ENCODE peak calls at places on chromosomes 3 and 15, in six cellular contexts. One of them, this sample, is unnamed.

GRCh38 chr3:114764056-114764492 is 383.0 kb downstream of the ZBTB20 start:
- DNase-seq in lower lobe of right lung: no peak
- DNase-seq in spleen: no peak
- DNase-seq in cardiac muscle cell: no peak
- DNase-seq in PC-9: no peak
- DNase-seq in adrenal gland: no peak
- DNase-seq in this sample: no peak

GRCh38 chr3:108132727-108133373 is 42.0 kb upstream of the CD47 start:
- DNase-seq in lower lobe of right lung: no peak
- DNase-seq in spleen: no peak
- DNase-seq in cardiac muscle cell: no peak
- DNase-seq in PC-9: peak; percentile 19
- DNase-seq in adrenal gland: no peak
- DNase-seq in this sample: no peak

GRCh38 chr3:69853033-69853432 is 113.8 kb downstream of the MITF start:
- DNase-seq in lower lobe of right lung: no peak
- DNase-seq in spleen: no peak
- DNase-seq in cardiac muscle cell: no peak
- DNase-seq in PC-9: no peak
- DNase-seq in adrenal gland: no peak
- DNase-seq in this sample: no peak

GRCh38 chr3:50237754-50238548 is 1.9 kb downstream of the GNAI2 start:
- DNase-seq in lower lobe of right lung: peak; percentile 95
- DNase-seq in spleen: peak; percentile 99
- DNase-seq in cardiac muscle cell: peak; percentile 86
- DNase-seq in PC-9: peak; percentile 73
- DNase-seq in adrenal gland: peak; percentile 86
- DNase-seq in this sample: peak; percentile 80

GRCh38 chr3:134249935-134250716 is 533 bp downstream of the RYK start:
- DNase-seq in lower lobe of right lung: peak; percentile 78
- DNase-seq in spleen: peak; percentile 93
- DNase-seq in cardiac muscle cell: peak; percentile 72
- DNase-seq in PC-9: peak; percentile 77
- DNase-seq in adrenal gland: peak; percentile 65
- DNase-seq in this sample: peak; percentile 62

GRCh38 chr3:191397771-191398170 is 63.2 kb upstream of the PYDC2 start:
- DNase-seq in lower lobe of right lung: no peak
- DNase-seq in spleen: no peak
- DNase-seq in cardiac muscle cell: no peak
- DNase-seq in PC-9: no peak
- DNase-seq in adrenal gland: no peak
- DNase-seq in this sample: no peak

GRCh38 chr3:110773413-110773954 is 298.1 kb upstream of the NECTIN3 start:
- DNase-seq in lower lobe of right lung: no peak
- DNase-seq in spleen: no peak
- DNase-seq in cardiac muscle cell: no peak
- DNase-seq in PC-9: no peak
- DNase-seq in adrenal gland: no peak
- DNase-seq in this sample: peak; percentile 76

GRCh38 chr3:151503074-151503473 is 42.2 kb upstream of the IGSF10 start:
- DNase-seq in lower lobe of right lung: no peak
- DNase-seq in spleen: no peak
- DNase-seq in cardiac muscle cell: no peak
- DNase-seq in PC-9: no peak
- DNase-seq in adrenal gland: no peak
- DNase-seq in this sample: no peak

GRCh38 chr15:37093480-37094410 is 6.6 kb downstream of the MEIS2 start:
- DNase-seq in lower lobe of right lung: no peak
- DNase-seq in spleen: no peak
- DNase-seq in cardiac muscle cell: no peak
- DNase-seq in PC-9: no peak
- DNase-seq in adrenal gland: no peak
- DNase-seq in this sample: no peak

GRCh38 chr15:93082861-93083260 is 6.2 kb downstream of the RGMA start:
- DNase-seq in lower lobe of right lung: no peak
- DNase-seq in spleen: no peak
- DNase-seq in cardiac muscle cell: no peak
- DNase-seq in PC-9: no peak
- DNase-seq in adrenal gland: no peak
- DNase-seq in this sample: no peak

GRCh38 chr15:88630798-88631463 is 7.9 kb upstream of the ISG20 start:
- DNase-seq in lower lobe of right lung: no peak
- DNase-seq in spleen: peak; percentile 70
- DNase-seq in cardiac muscle cell: no peak
- DNase-seq in PC-9: no peak
- DNase-seq in adrenal gland: no peak
- DNase-seq in this sample: no peak

GRCh38 chr15:81825136-81825535 is 220.7 kb downstream of the MEX3B start:
- DNase-seq in lower lobe of right lung: no peak
- DNase-seq in spleen: no peak
- DNase-seq in cardiac muscle cell: no peak
- DNase-seq in PC-9: no peak
- DNase-seq in adrenal gland: no peak
- DNase-seq in this sample: no peak

GRCh38 chr3:102060814-102061213 is 211.5 kb downstream of the NFKBIZ start:
- DNase-seq in lower lobe of right lung: no peak
- DNase-seq in spleen: no peak
- DNase-seq in cardiac muscle cell: no peak
- DNase-seq in PC-9: no peak
- DNase-seq in adrenal gland: no peak
- DNase-seq in this sample: no peak

GRCh38 chr3:29099296-29099695 is 181.6 kb upstream of the RBMS3 start:
- DNase-seq in lower lobe of right lung: no peak
- DNase-seq in spleen: no peak
- DNase-seq in cardiac muscle cell: peak; percentile 23
- DNase-seq in PC-9: no peak
- DNase-seq in adrenal gland: no peak
- DNase-seq in this sample: no peak

GRCh38 chr15:59866642-59867041 is 137.5 kb upstream of the FOXB1 start:
- DNase-seq in lower lobe of right lung: no peak
- DNase-seq in spleen: no peak
- DNase-seq in cardiac muscle cell: no peak
- DNase-seq in PC-9: no peak
- DNase-seq in adrenal gland: no peak
- DNase-seq in this sample: no peak

GRCh38 chr15:73922186-73923151 is 3.8 kb upstream of the LOXL1 start:
- DNase-seq in lower lobe of right lung: peak; percentile 43
- DNase-seq in spleen: peak; percentile 73
- DNase-seq in cardiac muscle cell: peak; percentile 69
- DNase-seq in PC-9: no peak
- DNase-seq in adrenal gland: no peak
- DNase-seq in this sample: peak; percentile 12

GRCh38 chr3:64673159-64673715 is 14.6 kb downstream of the ADAMTS9 start:
- DNase-seq in lower lobe of right lung: no peak
- DNase-seq in spleen: no peak
- DNase-seq in cardiac muscle cell: no peak
- DNase-seq in PC-9: no peak
- DNase-seq in adrenal gland: no peak
- DNase-seq in this sample: no peak

GRCh38 chr3:8891774-8892173 is 71.5 kb downstream of the RAD18 start:
- DNase-seq in lower lobe of right lung: no peak
- DNase-seq in spleen: no peak
- DNase-seq in cardiac muscle cell: no peak
- DNase-seq in PC-9: no peak
- DNase-seq in adrenal gland: no peak
- DNase-seq in this sample: no peak

GRCh38 chr3:123725652-123726400 is 141.0 kb upstream of the HACD2 start:
- DNase-seq in lower lobe of right lung: no peak
- DNase-seq in spleen: no peak
- DNase-seq in cardiac muscle cell: no peak
- DNase-seq in PC-9: no peak
- DNase-seq in adrenal gland: no peak
- DNase-seq in this sample: no peak

GRCh38 chr15:41851755-41852370 is 13.2 kb downstream of the PLA2G4B start:
- DNase-seq in lower lobe of right lung: no peak
- DNase-seq in spleen: no peak
- DNase-seq in cardiac muscle cell: no peak
- DNase-seq in PC-9: no peak
- DNase-seq in adrenal gland: no peak
- DNase-seq in this sample: no peak

GRCh38 chr3:194755689-194756459 is 70.2 kb downstream of the FAM43A start:
- DNase-seq in lower lobe of right lung: no peak
- DNase-seq in spleen: no peak
- DNase-seq in cardiac muscle cell: no peak
- DNase-seq in PC-9: no peak
- DNase-seq in adrenal gland: no peak
- DNase-seq in this sample: no peak

GRCh38 chr3:63349583-63350177 is 71.6 kb downstream of the SYNPR start:
- DNase-seq in lower lobe of right lung: peak; percentile 48
- DNase-seq in spleen: no peak
- DNase-seq in cardiac muscle cell: peak; percentile 80
- DNase-seq in PC-9: peak; percentile 20
- DNase-seq in adrenal gland: peak; percentile 73
- DNase-seq in this sample: peak; percentile 57

GRCh38 chr3:48125886-48126622 is 62.2 kb downstream of the CDC25A start:
- DNase-seq in lower lobe of right lung: no peak
- DNase-seq in spleen: no peak
- DNase-seq in cardiac muscle cell: no peak
- DNase-seq in PC-9: no peak
- DNase-seq in adrenal gland: no peak
- DNase-seq in this sample: no peak

DNA sequence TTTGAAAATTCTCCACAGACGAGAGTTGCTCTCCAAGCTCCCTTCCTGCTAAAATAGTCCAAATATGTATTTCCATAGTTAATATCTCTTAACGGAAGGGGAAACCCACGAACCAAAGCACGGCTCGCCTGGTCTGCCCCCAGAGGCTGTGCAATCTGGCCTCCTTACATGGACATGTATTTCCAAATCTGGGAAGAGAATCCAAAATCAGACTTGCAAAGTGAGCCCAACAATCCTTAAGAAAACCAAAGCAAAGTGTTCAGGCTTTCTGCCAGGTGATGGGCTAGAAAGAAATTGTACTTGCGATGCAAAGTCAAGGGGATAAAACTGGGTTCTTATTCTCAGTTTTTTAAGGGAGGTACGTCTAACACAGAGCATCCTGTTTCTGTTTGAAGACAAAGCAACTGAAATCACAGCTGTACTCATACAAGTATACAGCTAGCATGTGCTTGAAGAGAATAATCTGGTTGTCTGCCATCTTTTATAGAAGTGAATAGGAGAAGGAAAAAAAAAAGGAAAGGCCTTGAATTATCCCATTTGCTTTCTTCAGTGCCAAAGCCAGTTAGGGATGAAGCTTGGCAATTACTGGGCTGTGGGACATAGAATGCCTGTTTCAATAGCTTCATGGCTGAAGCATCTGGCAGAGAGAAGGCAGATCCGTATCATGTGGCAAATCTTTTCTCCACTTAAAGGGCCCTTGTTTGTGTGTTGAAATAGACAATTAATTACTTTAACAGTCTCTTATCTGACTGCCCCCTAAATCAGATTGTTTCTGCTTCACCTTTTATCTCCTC is 48.4 kb downstream of the LRIG1 start:
- DNase-seq in lower lobe of right lung: no peak
- DNase-seq in spleen: no peak
- DNase-seq in cardiac muscle cell: no peak
- DNase-seq in PC-9: no peak
- DNase-seq in adrenal gland: no peak
- DNase-seq in this sample: no peak
- H3K4me1 ChIP-seq in lower lobe of right lung: peaks cover 61% of the 10 kb centered on the region
- H3K4me1 ChIP-seq in spleen: peaks cover 3% of the 10 kb centered on the region
- H3K4me1 ChIP-seq in cardiac muscle cell: peaks cover 38% of the 10 kb centered on the region
- H3K4me1 ChIP-seq in PC-9: no peaks in the 10 kb centered on the region
- H3K4me1 ChIP-seq in adrenal gland: no peaks in the 10 kb centered on the region
- H3K4me1 ChIP-seq in this sample: no peaks in the 10 kb centered on the region

GRCh38 chr15:96331942-96332853 is 1.7 kb downstream of the NR2F2 start:
- DNase-seq in lower lobe of right lung: peak; percentile 77
- DNase-seq in spleen: no peak
- DNase-seq in cardiac muscle cell: peak; percentile 56
- DNase-seq in PC-9: no peak
- DNase-seq in adrenal gland: peak; percentile 74
- DNase-seq in this sample: no peak
- H3K27me3 ChIP-seq in lower lobe of right lung: peaks cover 20% of the 10 kb centered on the region
- H3K27me3 ChIP-seq in spleen: no peaks in the 10 kb centered on the region
- H3K27me3 ChIP-seq in cardiac muscle cell: peaks cover 90% of the 10 kb centered on the region
- H3K27me3 ChIP-seq in PC-9: no peaks in the 10 kb centered on the region
- H3K27me3 ChIP-seq in adrenal gland: no peaks in the 10 kb centered on the region
- H3K27me3 ChIP-seq in this sample: no peaks in the 10 kb centered on the region

GRCh38 chr15:25246641-25247417 is 192.0 kb downstream of the UBE3A start:
- DNase-seq in lower lobe of right lung: peak; percentile 34
- DNase-seq in spleen: peak; percentile 59
- DNase-seq in cardiac muscle cell: no peak
- DNase-seq in PC-9: no peak
- DNase-seq in adrenal gland: peak; percentile 5
- DNase-seq in this sample: no peak

GRCh38 chr15:25249236-25250010 is 189.4 kb downstream of the UBE3A start:
- DNase-seq in lower lobe of right lung: no peak
- DNase-seq in spleen: peak; percentile 31
- DNase-seq in cardiac muscle cell: no peak
- DNase-seq in PC-9: no peak
- DNase-seq in adrenal gland: no peak
- DNase-seq in this sample: no peak

GRCh38 chr15:25250011-25250596 is 188.7 kb downstream of the UBE3A start:
- DNase-seq in lower lobe of right lung: peak; percentile 20
- DNase-seq in spleen: peak; percentile 48
- DNase-seq in cardiac muscle cell: no peak
- DNase-seq in PC-9: no peak
- DNase-seq in adrenal gland: peak; percentile 12
- DNase-seq in this sample: no peak

GRCh38 chr15:25247418-25248030 is 191.3 kb downstream of the UBE3A start:
- DNase-seq in lower lobe of right lung: peak; percentile 11
- DNase-seq in spleen: peak; percentile 52
- DNase-seq in cardiac muscle cell: no peak
- DNase-seq in PC-9: no peak
- DNase-seq in adrenal gland: peak; percentile 7
- DNase-seq in this sample: no peak

GRCh38 chr15:25248583-25249235 is 190.1 kb downstream of the UBE3A start:
- DNase-seq in lower lobe of right lung: peak; percentile 30
- DNase-seq in spleen: peak; percentile 46
- DNase-seq in cardiac muscle cell: no peak
- DNase-seq in PC-9: no peak
- DNase-seq in adrenal gland: no peak
- DNase-seq in this sample: no peak
- H3K9me3 ChIP-seq in lower lobe of right lung: peaks cover 16% of the 10 kb centered on the region
- H3K9me3 ChIP-seq in spleen: peaks cover 97% of the 10 kb centered on the region
- H3K9me3 ChIP-seq in cardiac muscle cell: no peaks in the 10 kb centered on the region
- H3K9me3 ChIP-seq in PC-9: no peaks in the 10 kb centered on the region
- H3K9me3 ChIP-seq in adrenal gland: no peaks in the 10 kb centered on the region
- H3K9me3 ChIP-seq in this sample: no peaks in the 10 kb centered on the region

GRCh38 chr3:188264231-188265213 is 110.6 kb downstream of the LPP start:
- DNase-seq in lower lobe of right lung: no peak
- DNase-seq in spleen: no peak
- DNase-seq in cardiac muscle cell: no peak
- DNase-seq in PC-9: no peak
- DNase-seq in adrenal gland: no peak
- DNase-seq in this sample: no peak

GRCh38 chr3:188261011-188261410 is 107.1 kb downstream of the LPP start:
- DNase-seq in lower lobe of right lung: no peak
- DNase-seq in spleen: no peak
- DNase-seq in cardiac muscle cell: no peak
- DNase-seq in PC-9: no peak
- DNase-seq in adrenal gland: no peak
- DNase-seq in this sample: no peak

GRCh38 chr3:188262488-188262887 is 108.5 kb downstream of the LPP start:
- DNase-seq in lower lobe of right lung: no peak
- DNase-seq in spleen: no peak
- DNase-seq in cardiac muscle cell: no peak
- DNase-seq in PC-9: no peak
- DNase-seq in adrenal gland: no peak
- DNase-seq in this sample: no peak

GRCh38 chr3:188259611-188260010 is 105.7 kb downstream of the LPP start:
- DNase-seq in lower lobe of right lung: no peak
- DNase-seq in spleen: no peak
- DNase-seq in cardiac muscle cell: no peak
- DNase-seq in PC-9: no peak
- DNase-seq in adrenal gland: no peak
- DNase-seq in this sample: no peak

GRCh38 chr3:188262913-188263683 is 109.1 kb downstream of the LPP start:
- DNase-seq in lower lobe of right lung: no peak
- DNase-seq in spleen: no peak
- DNase-seq in cardiac muscle cell: no peak
- DNase-seq in PC-9: no peak
- DNase-seq in adrenal gland: peak; percentile 45
- DNase-seq in this sample: peak; percentile 73
- H3K4me1 ChIP-seq in lower lobe of right lung: peaks cover 64% of the 10 kb centered on the region
- H3K4me1 ChIP-seq in spleen: peaks cover 12% of the 10 kb centered on the region
- H3K4me1 ChIP-seq in cardiac muscle cell: peaks cover 45% of the 10 kb centered on the region
- H3K4me1 ChIP-seq in PC-9: peaks cover 70% of the 10 kb centered on the region
- H3K4me1 ChIP-seq in adrenal gland: peaks cover 6% of the 10 kb centered on the region
- H3K4me1 ChIP-seq in this sample: peaks cover 95% of the 10 kb centered on the region